ENCODE peak calls at places on chromosomes 11 and 22, in four cellular contexts. One of them, this sample, is unnamed.

GRCh38 chr11:119729581-119730346 is 764 bp upstream of the NECTIN1 start:
- DNase-seq in NCI-H146: no peak
- DNase-seq in chondrocyte: no peak
- DNase-seq in mesenchymal stem cell: peak; percentile 65
- DNase-seq in this sample: peak; percentile 89

GRCh38 chr22:20455709-20456063 is 18.1 kb upstream of the SCARF2 start:
- DNase-seq in NCI-H146: no peak
- DNase-seq in chondrocyte: no peak
- DNase-seq in mesenchymal stem cell: no peak
- DNase-seq in this sample: peak; percentile 26

GRCh38 chr11:28713850-28714249 is 605.7 kb downstream of the METTL15 start:
- DNase-seq in NCI-H146: peak; percentile 88
- DNase-seq in chondrocyte: no peak
- DNase-seq in mesenchymal stem cell: no peak
- DNase-seq in this sample: no peak

GRCh38 chr11:113278925-113279324 is 35.5 kb upstream of the TTC12 start:
- DNase-seq in NCI-H146: no peak
- DNase-seq in chondrocyte: no peak
- DNase-seq in mesenchymal stem cell: no peak
- DNase-seq in this sample: no peak

GRCh38 chr11:12884751-12885318 is 124.3 kb upstream of the RASSF10 start:
- DNase-seq in NCI-H146: no peak
- DNase-seq in chondrocyte: no peak
- DNase-seq in mesenchymal stem cell: peak; percentile 81
- DNase-seq in this sample: no peak

GRCh38 chr11:24779791-24780190 is 282.9 kb downstream of the LUZP2 start:
- DNase-seq in NCI-H146: no peak
- DNase-seq in chondrocyte: no peak
- DNase-seq in mesenchymal stem cell: no peak
- DNase-seq in this sample: no peak

GRCh38 chr11:128054323-128054910 is 532.9 kb downstream of the ETS1 start:
- DNase-seq in NCI-H146: no peak
- DNase-seq in chondrocyte: no peak
- DNase-seq in mesenchymal stem cell: no peak
- DNase-seq in this sample: no peak

GRCh38 chr11:69654660-69655478 is 13.9 kb downstream of the CCND1 start:
- DNase-seq in NCI-H146: peak; percentile 44
- DNase-seq in chondrocyte: peak; percentile 68
- DNase-seq in mesenchymal stem cell: peak; percentile 30
- DNase-seq in this sample: peak; percentile 55

GRCh38 chr11:90135016-90135415 is 553 bp downstream of the NAALAD2 start:
- DNase-seq in NCI-H146: no peak
- DNase-seq in chondrocyte: no peak
- DNase-seq in mesenchymal stem cell: no peak
- DNase-seq in this sample: no peak

GRCh38 chr11:129743029-129743846 is 72.4 kb upstream of the TMEM45B start:
- DNase-seq in NCI-H146: no peak
- DNase-seq in chondrocyte: no peak
- DNase-seq in mesenchymal stem cell: no peak
- DNase-seq in this sample: peak; percentile 51

GRCh38 chr22:45807156-45807915 is 135.7 kb downstream of the ATXN10 start:
- DNase-seq in NCI-H146: no peak
- DNase-seq in chondrocyte: no peak
- DNase-seq in mesenchymal stem cell: peak; percentile 76
- DNase-seq in this sample: no peak